ENCODE peak calls at places on chromosomes 4 and X, in six cellular contexts. A, B, E, I, J and M are unnamed samples.

GRCh38 chr4:71487324-71487677 is 148.5 kb downstream of the SLC4A4 start:
- DNase-seq in B (no peak), E (no peak), I (no peak), A (no peak), J (no peak), M (no peak)

GRCh38 chrX:30577362-30577961 is at the start of gene TASL:
- DNase-seq in A (no peak), J (no peak), I (no peak), B (peak; percentile 46), E (peak; percentile 43), M (no peak)

GRCh38 chr4:39157520-39157919 is 24.8 kb upstream of the WDR19 start:
- DNase-seq in B (no peak), J (no peak), I (no peak), A (no peak), E (no peak), M (no peak)

GRCh38 chrX:115357316-115357715 is 67.8 kb downstream of the LUZP4 start:
- DNase-seq in E (no peak), I (no peak), A (no peak), B (no peak), J (no peak), M (no peak)

GRCh38 chrX:19593684-19594083 is 78.4 kb upstream of the MAP3K15 start:
- DNase-seq in E (peak; percentile 48), B (no peak), J (no peak), A (no peak), I (no peak), M (peak; percentile 28)

GRCh38 chr4:31422006-31422405 is 701.8 kb downstream of the PCDH7 start:
- DNase-seq in B (no peak), J (no peak), I (no peak), A (no peak), E (no peak), M (no peak)

GRCh38 chr4:84146300-84146942 is 352.7 kb downstream of the NKX6-1 start:
- DNase-seq in I (no peak), A (no peak), E (peak; percentile 2), B (no peak), J (no peak), M (no peak)

GRCh38 chrX:21412029-21412428 is 37.8 kb downstream of the CNKSR2 start:
- DNase-seq in B (no peak), I (no peak), A (no peak), J (no peak), E (no peak), M (no peak)

GRCh38 chr4:42252315-42252714 is 99.9 kb upstream of the BEND4 start:
- DNase-seq in I (no peak), E (no peak), B (no peak), A (no peak), J (no peak), M (no peak)